ENCODE peak calls at places on chromosomes 12 and 14, in five cellular contexts. One of them, this sample, is unnamed.

GRCh38 chr12:104694161-104694560 is 237.4 kb downstream of the CHST11 start:
- DNase-seq in SK-N-SH: no peak
- DNase-seq in suprapubic skin: no peak
- DNase-seq in GM23338: no peak
- DNase-seq in prostate gland: no peak
- DNase-seq in this sample: no peak

GRCh38 chr14:104322531-104323466 is 184.4 kb downstream of the KIF26A start:
- DNase-seq in prostate gland: no peak
- DNase-seq in suprapubic skin: no peak
- DNase-seq in GM23338: no peak
- DNase-seq in SK-N-SH: no peak
- DNase-seq in this sample: peak; percentile 17

GRCh38 chr14:95289323-95290010 is 30.2 kb downstream of the CLMN start:
- DNase-seq in SK-N-SH: no peak
- DNase-seq in suprapubic skin: no peak
- DNase-seq in prostate gland: no peak
- DNase-seq in GM23338: no peak
- DNase-seq in this sample: no peak

GRCh38 chr12:106764738-106765137 is 9.7 kb upstream of the RIC8B start:
- DNase-seq in prostate gland: no peak
- DNase-seq in GM23338: no peak
- DNase-seq in suprapubic skin: no peak
- DNase-seq in SK-N-SH: no peak
- DNase-seq in this sample: no peak

GRCh38 chr12:121513464-121514183 is 67.2 kb downstream of the KDM2B start:
- DNase-seq in suprapubic skin: no peak
- DNase-seq in SK-N-SH: peak; percentile 88
- DNase-seq in prostate gland: no peak
- DNase-seq in GM23338: peak; percentile 82
- DNase-seq in this sample: peak; percentile 49

GRCh38 chr12:19035552-19035951 is 94.0 kb upstream of the PLEKHA5 start:
- DNase-seq in suprapubic skin: no peak
- DNase-seq in GM23338: no peak
- DNase-seq in prostate gland: no peak
- DNase-seq in SK-N-SH: no peak
- DNase-seq in this sample: no peak

GRCh38 chr12:53053223-53054111 is 3.6 kb downstream of the TNS2 start:
- DNase-seq in SK-N-SH: no peak
- DNase-seq in GM23338: peak; percentile 94
- DNase-seq in prostate gland: peak; percentile 84
- DNase-seq in suprapubic skin: peak; percentile 84
- DNase-seq in this sample: peak; percentile 84

GRCh38 chr14:104659764-104660523 is 29.5 kb upstream of the INF2 start:
- DNase-seq in GM23338: no peak
- DNase-seq in suprapubic skin: no peak
- DNase-seq in SK-N-SH: no peak
- DNase-seq in prostate gland: no peak
- DNase-seq in this sample: no peak

GRCh38 chr14:32933943-32934890 is 4.5 kb upstream of the NPAS3 start:
- DNase-seq in GM23338: peak; percentile 53
- DNase-seq in suprapubic skin: no peak
- DNase-seq in prostate gland: no peak
- DNase-seq in SK-N-SH: peak; percentile 84
- DNase-seq in this sample: no peak

GRCh38 chr12:124601699-124602098 is 34.3 kb upstream of the NCOR2 start:
- DNase-seq in suprapubic skin: no peak
- DNase-seq in prostate gland: no peak
- DNase-seq in SK-N-SH: no peak
- DNase-seq in GM23338: no peak
- DNase-seq in this sample: no peak

GRCh38 chr12:96334502-96334901 is 65.7 kb downstream of the CDK17 start:
- DNase-seq in SK-N-SH: no peak
- DNase-seq in GM23338: no peak
- DNase-seq in prostate gland: no peak
- DNase-seq in suprapubic skin: no peak
- DNase-seq in this sample: no peak

GRCh38 chr14:58752782-58753181 is 115.0 kb downstream of the DACT1 start:
- DNase-seq in SK-N-SH: no peak
- DNase-seq in prostate gland: peak; percentile 81
- DNase-seq in GM23338: no peak
- DNase-seq in suprapubic skin: peak; percentile 87
- DNase-seq in this sample: peak; percentile 90

GRCh38 chr12:851343-851742 is 98.2 kb downstream of the RAD52 start:
- DNase-seq in suprapubic skin: no peak
- DNase-seq in SK-N-SH: no peak
- DNase-seq in prostate gland: no peak
- DNase-seq in GM23338: no peak
- DNase-seq in this sample: no peak

GRCh38 chr12:93762912-93763311 is 85.7 kb downstream of the CRADD start:
- DNase-seq in prostate gland: no peak
- DNase-seq in suprapubic skin: no peak
- DNase-seq in GM23338: no peak
- DNase-seq in SK-N-SH: no peak
- DNase-seq in this sample: no peak

GRCh38 chr12:47066278-47067048 is 13.0 kb upstream of the PCED1B start:
- DNase-seq in suprapubic skin: no peak
- DNase-seq in GM23338: no peak
- DNase-seq in prostate gland: no peak
- DNase-seq in SK-N-SH: no peak
- DNase-seq in this sample: no peak

GRCh38 chr12:65675141-65675621 is 149.1 kb upstream of the HMGA2 start:
- DNase-seq in prostate gland: no peak
- DNase-seq in suprapubic skin: no peak
- DNase-seq in SK-N-SH: no peak
- DNase-seq in GM23338: no peak
- DNase-seq in this sample: no peak

GRCh38 chr12:42652048-42652447 is 62.5 kb upstream of the PRICKLE1 start:
- DNase-seq in SK-N-SH: no peak
- DNase-seq in prostate gland: no peak
- DNase-seq in suprapubic skin: no peak
- DNase-seq in GM23338: no peak
- DNase-seq in this sample: no peak

GRCh38 chr12:52631264-52631663 is 12.9 kb upstream of the KRT73 start:
- DNase-seq in suprapubic skin: no peak
- DNase-seq in GM23338: no peak
- DNase-seq in SK-N-SH: no peak
- DNase-seq in prostate gland: no peak
- DNase-seq in this sample: no peak

GRCh38 chr12:78392918-78393317 is 471.7 kb upstream of the SYT1 start:
- DNase-seq in GM23338: no peak
- DNase-seq in SK-N-SH: peak; percentile 5
- DNase-seq in suprapubic skin: no peak
- DNase-seq in prostate gland: no peak
- DNase-seq in this sample: no peak

GRCh38 chr12:26046203-26046602 is 78.6 kb downstream of the BHLHE41 start:
- DNase-seq in prostate gland: no peak
- DNase-seq in suprapubic skin: no peak
- DNase-seq in SK-N-SH: no peak
- DNase-seq in GM23338: no peak
- DNase-seq in this sample: no peak
- H3K27ac ChIP-seq in prostate gland: no peak overlapping the region
- H3K27ac ChIP-seq in suprapubic skin: no peak overlapping the region
- H3K27ac ChIP-seq in SK-N-SH: no peak overlapping the region
- H3K27ac ChIP-seq in GM23338: no peak overlapping the region
- H3K27ac ChIP-seq in this sample: no peak overlapping the region

GRCh38 chr12:22729898-22730443 is 105.0 kb downstream of the ETNK1 start:
- DNase-seq in prostate gland: no peak
- DNase-seq in suprapubic skin: no peak
- DNase-seq in SK-N-SH: no peak
- DNase-seq in GM23338: no peak
- DNase-seq in this sample: no peak
- TF ChIP-seq POLR2AphosphoS5 in prostate gland: no peak
- TF ChIP-seq POLR2AphosphoS5 in suprapubic skin: no peak
- TF ChIP-seq POLR2AphosphoS5 in SK-N-SH: no peak
- TF ChIP-seq POLR2AphosphoS5 in GM23338: no peak
- TF ChIP-seq POLR2AphosphoS5 in this sample: no peak

GRCh38 chr12:6424848-6425247 is 19.9 kb upstream of the CD27 start:
- DNase-seq in SK-N-SH: no peak
- DNase-seq in suprapubic skin: no peak
- DNase-seq in GM23338: no peak
- DNase-seq in prostate gland: no peak
- DNase-seq in this sample: peak; percentile 17
- H3K4me1 ChIP-seq in SK-N-SH: no peaks in the 10 kb centered on the region
- H3K4me1 ChIP-seq in suprapubic skin: peaks cover 11% of the 10 kb centered on the region
- H3K4me1 ChIP-seq in GM23338: no peaks in the 10 kb centered on the region
- H3K4me1 ChIP-seq in prostate gland: no peaks in the 10 kb centered on the region
- H3K4me1 ChIP-seq in this sample: peaks cover 9% of the 10 kb centered on the region

DNA sequence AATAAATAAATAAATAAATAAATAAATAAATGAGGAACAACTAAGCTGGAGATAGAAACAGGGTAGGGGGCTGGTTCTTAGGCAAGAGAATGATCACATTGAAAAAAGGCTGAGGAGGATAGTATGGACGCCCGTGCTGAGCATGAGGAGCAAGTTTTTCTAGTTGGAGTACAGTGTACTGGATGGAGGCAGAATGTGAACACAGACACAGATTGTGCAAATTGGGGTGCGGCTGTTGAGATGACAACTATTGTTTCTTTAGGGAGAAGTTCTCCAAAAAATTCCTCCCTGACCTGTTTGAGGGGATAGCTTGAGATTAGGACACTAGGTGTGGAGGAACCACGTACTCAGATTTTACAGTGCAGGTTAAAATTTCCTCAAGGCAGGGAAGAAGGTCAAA is 979 bp upstream of the BIN2 start:
- DNase-seq in SK-N-SH: no peak
- DNase-seq in suprapubic skin: no peak
- DNase-seq in GM23338: no peak
- DNase-seq in prostate gland: no peak
- DNase-seq in this sample: no peak
- H3K27ac ChIP-seq in SK-N-SH: no peak overlapping the region
- H3K27ac ChIP-seq in suprapubic skin: peak overlapping the region; percentile 62
- H3K27ac ChIP-seq in GM23338: no peak overlapping the region
- H3K27ac ChIP-seq in prostate gland: no peak overlapping the region
- H3K27ac ChIP-seq in this sample: no peak overlapping the region

DNA sequence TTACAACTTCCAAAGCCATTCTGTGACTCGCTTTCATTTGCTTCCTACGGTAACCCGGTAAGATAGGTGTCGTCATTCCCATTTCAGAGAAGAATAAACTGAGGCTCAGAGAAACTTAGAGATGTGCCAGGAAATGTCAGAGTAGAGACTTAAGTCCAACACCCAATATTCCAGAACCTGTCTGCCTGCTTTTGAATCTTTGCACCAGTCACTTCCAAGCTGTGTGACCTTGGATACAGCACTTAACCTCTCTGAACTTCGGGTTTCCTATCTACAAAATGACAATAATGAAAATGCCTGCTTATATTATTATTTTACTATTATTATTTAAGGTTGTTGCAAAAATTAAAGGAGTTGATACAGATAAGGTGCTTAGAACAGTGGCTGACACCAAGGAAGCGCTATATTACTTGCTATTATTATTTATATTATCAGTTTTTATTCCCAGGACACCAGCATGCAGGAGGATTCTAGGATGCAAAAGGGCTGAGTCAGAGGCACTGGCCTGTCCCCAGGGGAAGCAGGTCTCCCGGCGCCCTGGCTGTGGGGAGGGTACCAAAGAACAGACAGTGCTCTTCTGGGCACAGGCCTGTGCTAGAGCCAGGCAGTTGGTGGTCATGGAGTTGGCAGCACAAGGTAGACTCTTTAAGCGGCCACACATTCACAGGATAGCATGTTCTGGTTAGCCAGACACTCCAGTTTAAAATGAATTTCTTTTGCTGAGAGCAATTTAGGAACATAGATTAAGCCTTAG is 5.4 kb downstream of the HSPB8 start:
- DNase-seq in SK-N-SH: no peak
- DNase-seq in GM23338: no peak
- DNase-seq in suprapubic skin: no peak
- DNase-seq in prostate gland: no peak
- DNase-seq in this sample: no peak
- TF ChIP-seq POLR2AphosphoS5 in SK-N-SH: no peak
- TF ChIP-seq POLR2AphosphoS5 in GM23338: no peak
- TF ChIP-seq POLR2AphosphoS5 in suprapubic skin: no peak
- TF ChIP-seq POLR2AphosphoS5 in prostate gland: peak; percentile 3
- TF ChIP-seq POLR2AphosphoS5 in this sample: no peak

GRCh38 chr14:77040995-77041744 is 12.7 kb upstream of the IRF2BPL start:
- DNase-seq in SK-N-SH: no peak
- DNase-seq in prostate gland: no peak
- DNase-seq in GM23338: peak; percentile 54
- DNase-seq in suprapubic skin: no peak
- DNase-seq in this sample: no peak
- H3K4me1 ChIP-seq in SK-N-SH: peaks cover 86% of the 10 kb centered on the region
- H3K4me1 ChIP-seq in prostate gland: peaks cover 40% of the 10 kb centered on the region
- H3K4me1 ChIP-seq in GM23338: peaks cover 92% of the 10 kb centered on the region
- H3K4me1 ChIP-seq in suprapubic skin: peaks cover 100% of the 10 kb centered on the region
- H3K4me1 ChIP-seq in this sample: peaks cover 96% of the 10 kb centered on the region

GRCh38 chr14:75577724-75578098 is 709 bp upstream of the FLVCR2 start:
- DNase-seq in suprapubic skin: peak; percentile 90
- DNase-seq in prostate gland: peak; percentile 88
- DNase-seq in GM23338: peak; percentile 96
- DNase-seq in SK-N-SH: peak; percentile 87
- DNase-seq in this sample: peak; percentile 86

GRCh38 chr14:75577090-75577489 is 1.3 kb upstream of the FLVCR2 start:
- DNase-seq in SK-N-SH: no peak
- DNase-seq in suprapubic skin: no peak
- DNase-seq in prostate gland: no peak
- DNase-seq in GM23338: no peak
- DNase-seq in this sample: no peak

GRCh38 chr14:75578099-75578785 is at the start of gene FLVCR2:
- DNase-seq in suprapubic skin: peak; percentile 88
- DNase-seq in prostate gland: peak; percentile 86
- DNase-seq in SK-N-SH: peak; percentile 83
- DNase-seq in GM23338: peak; percentile 76
- DNase-seq in this sample: peak; percentile 74

GRCh38 chr14:75579882-75580281 is 1.5 kb downstream of the FLVCR2 start:
- DNase-seq in suprapubic skin: no peak
- DNase-seq in SK-N-SH: no peak
- DNase-seq in GM23338: no peak
- DNase-seq in prostate gland: no peak
- DNase-seq in this sample: no peak

DNA sequence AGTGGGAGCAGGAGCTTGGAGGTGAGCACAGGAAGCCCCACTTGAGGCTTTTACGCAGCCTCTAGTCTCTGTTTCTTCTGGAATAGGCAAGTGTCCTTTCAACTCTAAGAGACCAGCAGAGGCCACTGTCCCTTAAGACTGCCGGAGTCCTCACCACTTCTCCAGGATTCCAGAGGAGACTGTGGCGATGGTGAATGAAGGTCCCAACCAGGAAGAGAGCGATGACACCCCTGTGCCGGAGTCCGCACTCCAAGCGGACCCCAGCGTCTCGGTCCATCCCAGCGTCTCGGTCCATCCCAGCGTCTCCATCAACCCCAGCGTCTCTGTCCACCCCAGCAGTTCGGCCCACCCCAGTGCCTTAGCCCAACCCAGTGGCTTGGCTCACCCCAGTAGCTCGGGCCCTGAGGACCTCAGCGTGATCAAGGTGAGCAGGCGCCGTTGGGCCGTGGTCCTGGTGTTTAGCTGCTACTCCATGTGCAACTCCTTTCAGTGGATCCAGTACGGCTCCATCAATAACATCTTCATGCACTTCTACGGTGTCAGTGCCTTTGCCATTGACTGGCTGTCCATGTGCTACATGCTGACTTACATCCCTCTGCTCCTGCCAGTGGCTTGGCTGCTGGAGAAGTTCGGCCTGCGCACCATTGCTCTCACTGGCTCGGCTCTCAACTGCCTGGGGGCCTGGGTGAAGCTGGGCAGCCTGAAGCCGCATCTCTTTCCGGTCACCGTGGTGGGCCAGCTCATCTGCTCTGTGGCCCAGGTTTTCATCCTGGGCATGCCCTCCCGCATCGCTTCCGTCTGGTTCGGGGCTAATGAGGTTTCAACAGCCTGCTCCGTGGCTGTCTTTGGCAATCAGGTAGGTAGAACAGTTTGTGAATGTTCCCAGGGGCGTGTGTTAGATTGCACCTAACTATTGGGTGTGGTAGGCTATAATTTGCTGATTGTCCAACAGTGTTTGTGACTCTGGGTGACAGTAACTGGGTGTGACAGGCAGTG is 664 bp downstream of the FLVCR2 start:
- DNase-seq in GM23338: no peak
- DNase-seq in suprapubic skin: no peak
- DNase-seq in SK-N-SH: no peak
- DNase-seq in prostate gland: peak; percentile 46
- DNase-seq in this sample: no peak
- H3K27ac ChIP-seq in GM23338: no peak overlapping the region
- H3K27ac ChIP-seq in suprapubic skin: peak overlapping the region; percentile 80
- H3K27ac ChIP-seq in SK-N-SH: no peak overlapping the region
- H3K27ac ChIP-seq in prostate gland: peak overlapping the region; percentile 73
- H3K27ac ChIP-seq in this sample: peak overlapping the region; percentile 82